ENCODE peak calls at places on chromosome 17, in four cellular contexts. Y, W, A and C are unnamed samples.
A peak's percentile ranks its signal among the peaks of the same experiment; 100 is the strongest.

GRCh38 chr17:45370949-45371413 is 54.2 kb upstream of the MAP3K14 start:
- DNase-seq in A (peak; percentile 50), Y (no peak), W (no peak), C (no peak)

GRCh38 chr17:17676752-17677151 is 4.5 kb upstream of the RAI1 start:
- DNase-seq in W (no peak), Y (no peak), A (no peak), C (no peak)

GRCh38 chr17:2406903-2407790 is 6.3 kb upstream of the MNT start:
- DNase-seq in Y (peak; percentile 58), A (peak; percentile 92), W (peak; percentile 79), C (peak; percentile 88)

GRCh38 chr17:45146616-45147101 is 1.6 kb upstream of the HEXIM1 start:
- DNase-seq in W (peak; percentile 90), Y (no peak), A (peak; percentile 82), C (peak; percentile 79)

GRCh38 chr17:72617557-72617956 is 474.9 kb downstream of the SLC39A11 start:
- DNase-seq in A (no peak), W (no peak), Y (no peak), C (no peak)

GRCh38 chr17:42674755-42675347 is 1.9 kb downstream of the PLEKHH3 start:
- DNase-seq in Y (no peak), W (no peak), A (no peak), C (no peak)

GRCh38 chr17:1259910-1260389 is 10.3 kb upstream of the BHLHA9 start:
- DNase-seq in W (peak; percentile 44), A (no peak), Y (no peak), C (peak; percentile 46)

GRCh38 chr17:68383443-68384321 is 73.6 kb downstream of the WIPI1 start:
- DNase-seq in W (peak; percentile 95), Y (no peak), A (peak; percentile 94), C (peak; percentile 93)

GRCh38 chr17:68771867-68772515 is 170.8 kb upstream of the FAM20A start:
- DNase-seq in A (peak; percentile 75), W (peak; percentile 91), Y (no peak), C (peak; percentile 92)

GRCh38 chr17:69434164-69434579 is 19.7 kb downstream of the MAP2K6 start:
- DNase-seq in W (peak; percentile 53), A (peak; percentile 26), Y (peak; percentile 23), C (peak; percentile 57)

GRCh38 chr17:19397556-19398041 is 10.6 kb upstream of the MFAP4 start:
- DNase-seq in A (no peak), W (no peak), Y (no peak), C (no peak)

GRCh38 chr17:34620458-34620857 is 41.1 kb downstream of the TMEM132E start:
- DNase-seq in W (no peak), Y (no peak), A (no peak), C (no peak)

GRCh38 chr17:76407509-76407908 is 23.1 kb downstream of the SPHK1 start:
- DNase-seq in W (no peak), A (no peak), Y (no peak), C (no peak)

GRCh38 chr17:49525831-49526741 is 31.0 kb downstream of the NGFR start:
- DNase-seq in A (no peak), W (no peak), Y (peak; percentile 50), C (no peak)

GRCh38 chr17:54899721-54900456 is 763 bp upstream of the TOM1L1 start:
- DNase-seq in A (peak; percentile 4), Y (no peak), W (no peak), C (no peak)

GRCh38 chr17:73422121-73422520 is 110.3 kb upstream of the CDC42EP4 start:
- DNase-seq in A (no peak), W (no peak), Y (no peak), C (no peak)

GRCh38 chr17:31431795-31432658 is 40.6 kb downstream of the RAB11FIP4 start:
- DNase-seq in A (no peak), W (no peak), Y (no peak), C (no peak)

GRCh38 chr17:44919411-44919810 is 4.1 kb upstream of the GFAP start:
- DNase-seq in W (no peak), Y (no peak), A (no peak), C (no peak)

GRCh38 chr17:68768804-68769203 is 167.6 kb upstream of the FAM20A start:
- DNase-seq in A (no peak), W (no peak), Y (no peak), C (no peak)

GRCh38 chr17:61504697-61505096 is 52.5 kb downstream of the TBX4 start:
- DNase-seq in Y (no peak), W (peak; percentile 76), A (peak; percentile 96), C (peak; percentile 72)

GRCh38 chr17:43900183-43900857 is 7.0 kb downstream of the MPP2 start:
- DNase-seq in A (peak; percentile 72), Y (peak; percentile 87), W (peak; percentile 81), C (peak; percentile 77)

GRCh38 chr17:38556234-38556633 is 49.5 kb downstream of the SRCIN1 start:
- DNase-seq in W (no peak), A (no peak), Y (no peak), C (no peak)

GRCh38 chr17:73192894-73193701 is at the start of gene COG1:
- DNase-seq in A (peak; percentile 84), Y (peak; percentile 88), W (peak; percentile 92), C (peak; percentile 85)

GRCh38 chr17:62822080-62822904 is 14.2 kb upstream of the MARCHF10 start:
- DNase-seq in W (peak; percentile 81), A (no peak), Y (no peak), C (peak; percentile 79)

GRCh38 chr17:18225562-18226283 is at the start of gene LLGL1:
- DNase-seq in A (no peak), W (peak; percentile 12), Y (no peak), C (no peak)

GRCh38 chr17:77738666-77739531 is 219.6 kb upstream of the TNRC6C start:
- DNase-seq in Y (peak; percentile 64), A (no peak), W (peak; percentile 59), C (peak; percentile 26)

GRCh38 chr17:75940727-75941441 is at the start of gene FBF1:
- DNase-seq in W (peak; percentile 97), Y (peak; percentile 94), A (peak; percentile 90), C (peak; percentile 94)

GRCh38 chr17:61413654-61414133 is 14.1 kb downstream of the TBX2 start:
- DNase-seq in A (no peak), Y (no peak), W (no peak), C (no peak)

GRCh38 chr17:75824050-75824552 is 20.1 kb downstream of the UNC13D start:
- DNase-seq in A (no peak), Y (no peak), W (no peak), C (no peak)

GRCh38 chr17:45857977-45858708 is 13.5 kb downstream of the SPPL2C start:
- DNase-seq in A (peak; percentile 12), Y (no peak), W (peak; percentile 59), C (peak; percentile 51)

GRCh38 chr17:48510761-48511604 is 19.8 kb downstream of the HOXB1 start:
- DNase-seq in W (peak; percentile 76), Y (no peak), A (peak; percentile 71), C (peak; percentile 90)

GRCh38 chr17:57401556-57402488 is 145.5 kb downstream of the MSI2 start:
- DNase-seq in W (no peak), Y (no peak), A (no peak), C (no peak)

GRCh38 chr17:9185688-9186289 is 164.5 kb downstream of the NTN1 start:
- DNase-seq in A (no peak), Y (no peak), W (no peak), C (no peak)

GRCh38 chr17:34504814-34505484 is 74.4 kb upstream of the TMEM132E start:
- DNase-seq in A (no peak), W (no peak), Y (no peak), C (no peak)

GRCh38 chr17:53722407-53722806 is 100.3 kb upstream of the KIF2B start:
- DNase-seq in Y (no peak), A (peak; percentile 98), W (peak; percentile 98), C (peak; percentile 96)

GRCh38 chr17:79020631-79021301 is 3.2 kb upstream of the C1QTNF1 start:
- DNase-seq in A (no peak), Y (no peak), W (peak; percentile 69), C (peak; percentile 76)

GRCh38 chr17:79019631-79020584 is 4.1 kb upstream of the C1QTNF1 start:
- DNase-seq in W (peak; percentile 90), A (peak; percentile 78), Y (peak; percentile 68), C (peak; percentile 91)

GRCh38 chr17:79017546-79017945 is 6.4 kb upstream of the C1QTNF1 start:
- DNase-seq in W (no peak), Y (no peak), A (no peak), C (no peak)

GRCh38 chr17:79018045-79018695 is 5.8 kb upstream of the C1QTNF1 start:
- DNase-seq in A (no peak), Y (no peak), W (peak; percentile 72), C (peak; percentile 73)

GRCh38 chr17:79019260-79019630 is 4.7 kb upstream of the C1QTNF1 start:
- DNase-seq in A (no peak), Y (no peak), W (no peak), C (no peak)
- TF ChIP-seq CTCF in A (no peak), Y (no peak), W (no peak), C (no peak)

DNA sequence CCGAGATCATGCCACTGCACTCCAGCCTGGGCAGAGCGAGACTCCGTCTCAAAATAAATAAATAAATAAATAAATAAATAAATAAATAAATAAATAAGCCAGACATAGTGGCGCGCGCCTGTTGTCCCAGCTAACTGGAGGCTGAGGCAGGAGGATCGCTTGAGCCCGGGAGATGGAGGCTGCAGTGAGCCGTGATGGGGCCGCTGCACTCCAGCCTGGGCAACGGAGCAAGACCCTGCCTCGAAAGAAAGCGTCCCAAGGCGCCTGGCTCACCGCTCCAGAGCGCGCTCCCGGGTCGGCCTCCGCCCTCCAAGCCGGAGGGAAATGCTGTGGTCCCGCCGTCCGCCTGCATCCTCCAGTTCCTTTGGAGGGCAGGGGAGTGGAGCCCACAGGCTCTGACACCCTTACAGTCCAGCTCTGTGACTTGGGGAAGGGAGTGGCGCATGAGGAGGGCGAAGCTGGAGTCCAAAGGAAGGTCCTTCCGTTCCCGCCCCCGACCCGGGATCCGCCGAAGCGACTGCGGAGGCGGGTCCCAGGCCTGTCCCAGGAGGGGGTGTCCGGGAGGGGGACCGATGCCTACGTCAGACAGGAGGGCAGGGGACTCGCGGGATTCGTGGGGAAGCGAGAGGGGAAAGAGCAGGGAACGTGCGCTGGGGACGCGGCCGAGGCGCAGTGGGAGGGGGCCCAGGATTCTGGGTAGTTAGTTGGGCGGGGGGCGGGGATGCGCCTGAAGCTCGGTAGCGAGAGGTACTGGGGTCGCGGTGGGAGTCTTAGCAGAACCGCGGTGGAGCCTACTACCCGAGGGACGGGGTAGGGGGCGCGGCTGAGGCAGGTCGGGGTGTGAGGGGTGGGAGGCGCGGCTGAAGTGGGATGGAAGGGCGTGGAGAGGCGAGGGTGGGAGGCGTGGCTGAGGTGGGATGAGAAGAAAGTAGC is 8.4 kb upstream of the TRPV2 start:
- DNase-seq in W (peak; percentile 35), Y (peak; percentile 71), A (no peak), C (no peak)
- H3K4me3 ChIP-seq in W (peak overlapping the region; percentile 38), Y (peak overlapping the region; percentile 71), A (peak overlapping the region; percentile 43), C (peak overlapping the region; percentile 57)

GRCh38 chr17:79126139-79126538 is 51.5 kb downstream of the ENGASE start:
- DNase-seq in Y (no peak), W (peak; percentile 6), A (no peak), C (no peak)
- TF ChIP-seq CTCF in Y (peak; percentile 39), W (peak; percentile 17), A (no peak), C (no peak)

DNA sequence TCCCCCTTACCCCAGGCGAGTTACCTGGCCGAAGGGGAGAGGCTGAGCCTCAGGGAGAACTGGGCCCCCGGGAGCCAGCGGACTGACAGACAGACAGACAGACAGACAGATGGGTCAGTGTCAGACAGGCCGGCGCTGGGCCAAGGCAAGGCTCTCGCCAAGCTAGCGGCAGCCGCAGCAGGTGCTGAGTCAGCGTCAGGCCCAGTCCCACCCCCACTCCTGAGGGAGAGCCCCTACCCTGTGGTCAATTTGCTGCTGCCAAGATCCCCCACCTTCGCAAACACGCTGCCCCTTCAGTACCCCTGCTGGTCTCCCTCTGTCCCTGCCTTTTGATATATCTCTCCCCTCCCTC is 1.5 kb downstream of the FGF11 start:
- DNase-seq in W (peak; percentile 26), A (no peak), Y (peak; percentile 60), C (no peak)
- H3K4me3 ChIP-seq in W (peak overlapping the region; percentile 64), A (no peak overlapping the region), Y (peak overlapping the region; percentile 69), C (no peak overlapping the region)